ENCODE peak calls at places on chromosomes 4 and X, in six cellular contexts. One of them, this sample, is unnamed.

GRCh38 chrX:150366951-150367545 is 3.9 kb downstream of the MAMLD1 start:
- DNase-seq in GM23338: no peak
- DNase-seq in fibroblast of the aortic adventitia: peak
- DNase-seq in LoVo: no peak
- DNase-seq in H9: peak
- DNase-seq in AG08395: no peak
- DNase-seq in this sample: no peak

GRCh38 chrX:72052415-72053090 is 79.2 kb downstream of the RTL5 start:
- DNase-seq in LoVo: no peak
- DNase-seq in H9: peak
- DNase-seq in GM23338: peak
- DNase-seq in fibroblast of the aortic adventitia: peak
- DNase-seq in AG08395: peak
- DNase-seq in this sample: no peak

GRCh38 chr4:91729851-91730250 is 573.9 kb upstream of the GRID2 start:
- DNase-seq in GM23338: no peak
- DNase-seq in AG08395: no peak
- DNase-seq in fibroblast of the aortic adventitia: no peak
- DNase-seq in LoVo: no peak
- DNase-seq in H9: no peak
- DNase-seq in this sample: no peak

GRCh38 chr4:18930487-18930886 is 908.9 kb upstream of the LCORL start:
- DNase-seq in GM23338: no peak
- DNase-seq in fibroblast of the aortic adventitia: no peak
- DNase-seq in H9: no peak
- DNase-seq in AG08395: no peak
- DNase-seq in LoVo: no peak
- DNase-seq in this sample: no peak

GRCh38 chr4:102344520-102344954 is 745 bp downstream of the SLC39A8 start:
- DNase-seq in fibroblast of the aortic adventitia: peak
- DNase-seq in GM23338: peak
- DNase-seq in AG08395: peak
- DNase-seq in H9: peak
- DNase-seq in LoVo: peak
- DNase-seq in this sample: peak

GRCh38 chr4:1590244-1590643 is 93.9 kb downstream of the FAM53A start:
- DNase-seq in GM23338: no peak
- DNase-seq in AG08395: no peak
- DNase-seq in H9: no peak
- DNase-seq in LoVo: no peak
- DNase-seq in fibroblast of the aortic adventitia: no peak
- DNase-seq in this sample: no peak

GRCh38 chrX:43885617-43886016 is 3.4 kb upstream of the MAOB start:
- DNase-seq in LoVo: no peak
- DNase-seq in fibroblast of the aortic adventitia: no peak
- DNase-seq in GM23338: no peak
- DNase-seq in AG08395: no peak
- DNase-seq in H9: no peak
- DNase-seq in this sample: no peak

GRCh38 chr4:19025031-19025430 is 1003.5 kb upstream of the LCORL start:
- DNase-seq in AG08395: no peak
- DNase-seq in fibroblast of the aortic adventitia: no peak
- DNase-seq in LoVo: no peak
- DNase-seq in H9: no peak
- DNase-seq in GM23338: no peak
- DNase-seq in this sample: no peak

GRCh38 chr4:94304365-94304971 is 38.2 kb downstream of the HPGDS start:
- DNase-seq in GM23338: peak
- DNase-seq in LoVo: peak
- DNase-seq in fibroblast of the aortic adventitia: peak
- DNase-seq in H9: no peak
- DNase-seq in AG08395: peak
- DNase-seq in this sample: peak

GRCh38 chrX:68488657-68489056 is 10.2 kb upstream of the YIPF6 start:
- DNase-seq in GM23338: no peak
- DNase-seq in AG08395: no peak
- DNase-seq in LoVo: no peak
- DNase-seq in H9: no peak
- DNase-seq in fibroblast of the aortic adventitia: no peak
- DNase-seq in this sample: no peak

GRCh38 chr4:173272314-173272713 is 61.8 kb downstream of the HMGB2 start:
- DNase-seq in H9: no peak
- DNase-seq in AG08395: no peak
- DNase-seq in LoVo: no peak
- DNase-seq in GM23338: no peak
- DNase-seq in fibroblast of the aortic adventitia: no peak
- DNase-seq in this sample: no peak

GRCh38 chr4:175386776-175387507 is 425.1 kb downstream of the GPM6A start:
- DNase-seq in fibroblast of the aortic adventitia: no peak
- DNase-seq in AG08395: no peak
- DNase-seq in LoVo: no peak
- DNase-seq in GM23338: peak
- DNase-seq in H9: peak
- DNase-seq in this sample: no peak

GRCh38 chrX:153851981-153852380 is 21.6 kb upstream of the PDZD4 start:
- DNase-seq in GM23338: no peak
- DNase-seq in LoVo: no peak
- DNase-seq in fibroblast of the aortic adventitia: no peak
- DNase-seq in H9: no peak
- DNase-seq in AG08395: no peak
- DNase-seq in this sample: no peak

GRCh38 chr4:10861036-10861435 is 176.5 kb upstream of the CLNK start:
- DNase-seq in GM23338: no peak
- DNase-seq in AG08395: no peak
- DNase-seq in LoVo: no peak
- DNase-seq in H9: no peak
- DNase-seq in fibroblast of the aortic adventitia: no peak
- DNase-seq in this sample: no peak